ENCODE peak calls at places on chromosomes 12 and 14, in nine cellular contexts. One of them, this sample, is unnamed.

GRCh38 chr14:103260629-103261124 is 73.4 kb upstream of the EIF5 start:
- DNase-seq in breast epithelium: peak
- DNase-seq in activated CD4-positive, alpha-beta T cell treated with anti-CD3 and anti-CD28 coated beads, Interleukin-2, amount 50 U/mL, for 1 hour: no peak
- DNase-seq in NCI-H460: peak
- DNase-seq in activated T-helper 1 cell treated with anti-CD3 and anti-CD28 coated beads, Interleukin-2, amount 50 U/mL, for 16 hours: no peak
- DNase-seq in NCI-H526: peak
- DNase-seq in T-helper 1 cell: no peak
- DNase-seq in NCI-H2171: no peak
- DNase-seq in mesenteric fat pad: no peak
- DNase-seq in this sample: peak

GRCh38 chr12:62803756-62804155 is 131.2 kb downstream of the PPM1H start:
- DNase-seq in breast epithelium: no peak
- DNase-seq in activated CD4-positive, alpha-beta T cell treated with anti-CD3 and anti-CD28 coated beads, Interleukin-2, amount 50 U/mL, for 1 hour: no peak
- DNase-seq in NCI-H460: no peak
- DNase-seq in activated T-helper 1 cell treated with anti-CD3 and anti-CD28 coated beads, Interleukin-2, amount 50 U/mL, for 16 hours: no peak
- DNase-seq in NCI-H526: no peak
- DNase-seq in T-helper 1 cell: no peak
- DNase-seq in NCI-H2171: peak
- DNase-seq in mesenteric fat pad: no peak
- DNase-seq in this sample: no peak

GRCh38 chr14:29536886-29537511 is 390.6 kb downstream of the PRKD1 start:
- DNase-seq in breast epithelium: no peak
- DNase-seq in activated CD4-positive, alpha-beta T cell treated with anti-CD3 and anti-CD28 coated beads, Interleukin-2, amount 50 U/mL, for 1 hour: no peak
- DNase-seq in NCI-H460: no peak
- DNase-seq in activated T-helper 1 cell treated with anti-CD3 and anti-CD28 coated beads, Interleukin-2, amount 50 U/mL, for 16 hours: no peak
- DNase-seq in NCI-H526: no peak
- DNase-seq in T-helper 1 cell: no peak
- DNase-seq in NCI-H2171: peak
- DNase-seq in mesenteric fat pad: no peak
- DNase-seq in this sample: peak

GRCh38 chr12:124217508-124217981 is 77.3 kb upstream of the RFLNA start:
- DNase-seq in breast epithelium: no peak
- DNase-seq in activated CD4-positive, alpha-beta T cell treated with anti-CD3 and anti-CD28 coated beads, Interleukin-2, amount 50 U/mL, for 1 hour: no peak
- DNase-seq in NCI-H460: no peak
- DNase-seq in activated T-helper 1 cell treated with anti-CD3 and anti-CD28 coated beads, Interleukin-2, amount 50 U/mL, for 16 hours: no peak
- DNase-seq in NCI-H526: no peak
- DNase-seq in T-helper 1 cell: no peak
- DNase-seq in NCI-H2171: peak
- DNase-seq in mesenteric fat pad: peak
- DNase-seq in this sample: no peak

GRCh38 chr12:49264466-49264872 is 413 bp upstream of the TUBA1C start:
- DNase-seq in breast epithelium: no peak
- DNase-seq in activated CD4-positive, alpha-beta T cell treated with anti-CD3 and anti-CD28 coated beads, Interleukin-2, amount 50 U/mL, for 1 hour: peak
- DNase-seq in NCI-H460: no peak
- DNase-seq in activated T-helper 1 cell treated with anti-CD3 and anti-CD28 coated beads, Interleukin-2, amount 50 U/mL, for 16 hours: no peak
- DNase-seq in NCI-H526: peak
- DNase-seq in T-helper 1 cell: peak
- DNase-seq in NCI-H2171: peak
- DNase-seq in mesenteric fat pad: peak
- DNase-seq in this sample: no peak

GRCh38 chr14:103890836-103891666 is 37.2 kb upstream of the TDRD9 start:
- DNase-seq in breast epithelium: no peak
- DNase-seq in activated CD4-positive, alpha-beta T cell treated with anti-CD3 and anti-CD28 coated beads, Interleukin-2, amount 50 U/mL, for 1 hour: no peak
- DNase-seq in NCI-H460: no peak
- DNase-seq in activated T-helper 1 cell treated with anti-CD3 and anti-CD28 coated beads, Interleukin-2, amount 50 U/mL, for 16 hours: no peak
- DNase-seq in NCI-H526: no peak
- DNase-seq in T-helper 1 cell: no peak
- DNase-seq in NCI-H2171: no peak
- DNase-seq in mesenteric fat pad: no peak
- DNase-seq in this sample: no peak

GRCh38 chr12:113777751-113778150 is 188.4 kb downstream of the RBM19 start:
- DNase-seq in breast epithelium: no peak
- DNase-seq in activated CD4-positive, alpha-beta T cell treated with anti-CD3 and anti-CD28 coated beads, Interleukin-2, amount 50 U/mL, for 1 hour: no peak
- DNase-seq in NCI-H460: no peak
- DNase-seq in activated T-helper 1 cell treated with anti-CD3 and anti-CD28 coated beads, Interleukin-2, amount 50 U/mL, for 16 hours: no peak
- DNase-seq in NCI-H526: no peak
- DNase-seq in T-helper 1 cell: no peak
- DNase-seq in NCI-H2171: no peak
- DNase-seq in mesenteric fat pad: no peak
- DNase-seq in this sample: no peak

GRCh38 chr14:93045965-93046695 is 69.6 kb downstream of the ITPK1 start:
- DNase-seq in breast epithelium: no peak
- DNase-seq in activated CD4-positive, alpha-beta T cell treated with anti-CD3 and anti-CD28 coated beads, Interleukin-2, amount 50 U/mL, for 1 hour: no peak
- DNase-seq in NCI-H460: no peak
- DNase-seq in activated T-helper 1 cell treated with anti-CD3 and anti-CD28 coated beads, Interleukin-2, amount 50 U/mL, for 16 hours: no peak
- DNase-seq in NCI-H526: no peak
- DNase-seq in T-helper 1 cell: no peak
- DNase-seq in NCI-H2171: no peak
- DNase-seq in mesenteric fat pad: no peak
- DNase-seq in this sample: no peak

GRCh38 chr12:10364839-10365681 is 24.8 kb downstream of the KLRK1 start:
- DNase-seq in breast epithelium: peak
- DNase-seq in activated CD4-positive, alpha-beta T cell treated with anti-CD3 and anti-CD28 coated beads, Interleukin-2, amount 50 U/mL, for 1 hour: peak
- DNase-seq in NCI-H460: no peak
- DNase-seq in activated T-helper 1 cell treated with anti-CD3 and anti-CD28 coated beads, Interleukin-2, amount 50 U/mL, for 16 hours: no peak
- DNase-seq in NCI-H526: peak
- DNase-seq in T-helper 1 cell: no peak
- DNase-seq in NCI-H2171: no peak
- DNase-seq in mesenteric fat pad: no peak
- DNase-seq in this sample: peak

GRCh38 chr12:124152733-124153132 is 142.2 kb upstream of the RFLNA start:
- DNase-seq in breast epithelium: no peak
- DNase-seq in activated CD4-positive, alpha-beta T cell treated with anti-CD3 and anti-CD28 coated beads, Interleukin-2, amount 50 U/mL, for 1 hour: no peak
- DNase-seq in NCI-H460: no peak
- DNase-seq in activated T-helper 1 cell treated with anti-CD3 and anti-CD28 coated beads, Interleukin-2, amount 50 U/mL, for 16 hours: no peak
- DNase-seq in NCI-H526: no peak
- DNase-seq in T-helper 1 cell: no peak
- DNase-seq in NCI-H2171: no peak
- DNase-seq in mesenteric fat pad: no peak
- DNase-seq in this sample: no peak

GRCh38 chr14:101188571-101188915 is 285.0 kb upstream of the RTL1 start:
- DNase-seq in breast epithelium: peak
- DNase-seq in activated CD4-positive, alpha-beta T cell treated with anti-CD3 and anti-CD28 coated beads, Interleukin-2, amount 50 U/mL, for 1 hour: no peak
- DNase-seq in NCI-H460: no peak
- DNase-seq in activated T-helper 1 cell treated with anti-CD3 and anti-CD28 coated beads, Interleukin-2, amount 50 U/mL, for 16 hours: no peak
- DNase-seq in NCI-H526: no peak
- DNase-seq in T-helper 1 cell: no peak
- DNase-seq in NCI-H2171: no peak
- DNase-seq in mesenteric fat pad: peak
- DNase-seq in this sample: no peak

GRCh38 chr14:64503184-64503433 is 529 bp downstream of the ZBTB25 start:
- DNase-seq in breast epithelium: no peak
- DNase-seq in activated CD4-positive, alpha-beta T cell treated with anti-CD3 and anti-CD28 coated beads, Interleukin-2, amount 50 U/mL, for 1 hour: no peak
- DNase-seq in NCI-H460: no peak
- DNase-seq in activated T-helper 1 cell treated with anti-CD3 and anti-CD28 coated beads, Interleukin-2, amount 50 U/mL, for 16 hours: no peak
- DNase-seq in NCI-H526: no peak
- DNase-seq in T-helper 1 cell: no peak
- DNase-seq in NCI-H2171: no peak
- DNase-seq in mesenteric fat pad: no peak
- DNase-seq in this sample: no peak

GRCh38 chr12:110932048-110932447 is 11.7 kb upstream of the MYL2 start:
- DNase-seq in breast epithelium: no peak
- DNase-seq in activated CD4-positive, alpha-beta T cell treated with anti-CD3 and anti-CD28 coated beads, Interleukin-2, amount 50 U/mL, for 1 hour: no peak
- DNase-seq in NCI-H460: no peak
- DNase-seq in activated T-helper 1 cell treated with anti-CD3 and anti-CD28 coated beads, Interleukin-2, amount 50 U/mL, for 16 hours: no peak
- DNase-seq in NCI-H526: no peak
- DNase-seq in T-helper 1 cell: no peak
- DNase-seq in NCI-H2171: no peak
- DNase-seq in mesenteric fat pad: peak
- DNase-seq in this sample: peak

GRCh38 chr14:71206766-71207371 is 299.6 kb downstream of the PCNX1 start:
- DNase-seq in breast epithelium: peak
- DNase-seq in activated CD4-positive, alpha-beta T cell treated with anti-CD3 and anti-CD28 coated beads, Interleukin-2, amount 50 U/mL, for 1 hour: no peak
- DNase-seq in NCI-H460: no peak
- DNase-seq in activated T-helper 1 cell treated with anti-CD3 and anti-CD28 coated beads, Interleukin-2, amount 50 U/mL, for 16 hours: no peak
- DNase-seq in NCI-H526: no peak
- DNase-seq in T-helper 1 cell: no peak
- DNase-seq in NCI-H2171: no peak
- DNase-seq in mesenteric fat pad: no peak
- DNase-seq in this sample: peak

GRCh38 chr12:24853588-24853987 is 95.3 kb downstream of the BCAT1 start:
- DNase-seq in breast epithelium: no peak
- DNase-seq in activated CD4-positive, alpha-beta T cell treated with anti-CD3 and anti-CD28 coated beads, Interleukin-2, amount 50 U/mL, for 1 hour: no peak
- DNase-seq in NCI-H460: no peak
- DNase-seq in activated T-helper 1 cell treated with anti-CD3 and anti-CD28 coated beads, Interleukin-2, amount 50 U/mL, for 16 hours: no peak
- DNase-seq in NCI-H526: no peak
- DNase-seq in T-helper 1 cell: no peak
- DNase-seq in NCI-H2171: no peak
- DNase-seq in mesenteric fat pad: no peak
- DNase-seq in this sample: peak

GRCh38 chr12:13348464-13348863 is 151.9 kb downstream of the EMP1 start:
- DNase-seq in breast epithelium: no peak
- DNase-seq in activated CD4-positive, alpha-beta T cell treated with anti-CD3 and anti-CD28 coated beads, Interleukin-2, amount 50 U/mL, for 1 hour: no peak
- DNase-seq in NCI-H460: no peak
- DNase-seq in activated T-helper 1 cell treated with anti-CD3 and anti-CD28 coated beads, Interleukin-2, amount 50 U/mL, for 16 hours: no peak
- DNase-seq in NCI-H526: no peak
- DNase-seq in T-helper 1 cell: no peak
- DNase-seq in NCI-H2171: no peak
- DNase-seq in mesenteric fat pad: no peak
- DNase-seq in this sample: no peak

GRCh38 chr12:24730461-24730896 is 218.4 kb downstream of the BCAT1 start:
- DNase-seq in breast epithelium: no peak
- DNase-seq in activated CD4-positive, alpha-beta T cell treated with anti-CD3 and anti-CD28 coated beads, Interleukin-2, amount 50 U/mL, for 1 hour: no peak
- DNase-seq in NCI-H460: no peak
- DNase-seq in activated T-helper 1 cell treated with anti-CD3 and anti-CD28 coated beads, Interleukin-2, amount 50 U/mL, for 16 hours: no peak
- DNase-seq in NCI-H526: no peak
- DNase-seq in T-helper 1 cell: no peak
- DNase-seq in NCI-H2171: no peak
- DNase-seq in mesenteric fat pad: no peak
- DNase-seq in this sample: no peak